ENCODE peak calls at places on chromosomes 1 and 21, in eight cellular contexts. D, V, Y, T, W, H, O and A are unnamed samples.

GRCh38 chr21:23639726-23640125 is 1967.6 kb downstream of the MRPL39 start:
- DNase-seq in O (no peak), D (no peak), H (no peak), W (no peak), Y (no peak), V (no peak), T (no peak), A (no peak)

GRCh38 chr1:32448773-32449456 is 16.0 kb upstream of the ZBTB8B start:
- DNase-seq in H (peak; percentile 67), W (peak; percentile 27), V (no peak), Y (no peak), T (no peak), O (no peak), D (no peak), A (no peak)

GRCh38 chr21:45421071-45421845 is 16.3 kb downstream of the COL18A1 start:
- DNase-seq in H (no peak), W (peak; percentile 59), V (peak; percentile 20), D (no peak), T (peak; percentile 93), O (peak; percentile 78), Y (no peak), A (no peak)

GRCh38 chr1:26597629-26598039 is 68.1 kb downstream of the RPS6KA1 start:
- DNase-seq in O (no peak), W (peak; percentile 51), T (no peak), H (no peak), Y (no peak), V (no peak), D (peak; percentile 38), A (no peak)

GRCh38 chr1:91427741-91428140 is 23.1 kb upstream of the HFM1 start:
- DNase-seq in T (no peak), O (no peak), V (no peak), Y (no peak), H (no peak), D (no peak), W (peak; percentile 4), A (no peak)

GRCh38 chr1:228004887-228005462 is 1.8 kb upstream of the WNT3A start:
- DNase-seq in Y (no peak), O (no peak), V (no peak), W (no peak), D (no peak), T (no peak), H (no peak), A (no peak)

GRCh38 chr1:23198373-23198772 is 18.9 kb downstream of the HTR1D start:
- DNase-seq in Y (no peak), D (no peak), T (no peak), O (no peak), V (no peak), W (no peak), H (no peak), A (no peak)

GRCh38 chr1:232507571-232507970 is 122.4 kb downstream of the SIPA1L2 start:
- DNase-seq in H (no peak), V (no peak), Y (no peak), D (no peak), T (no peak), W (no peak), O (no peak), A (no peak)

GRCh38 chr1:41950820-41951219 is 32.1 kb upstream of the HIVEP3 start:
- DNase-seq in Y (no peak), V (no peak), T (no peak), H (no peak), O (no peak), W (no peak), D (no peak), A (no peak)

GRCh38 chr1:77347646-77348045 is 65.8 kb downstream of the AK5 start:
- DNase-seq in D (no peak), Y (no peak), T (no peak), O (no peak), H (no peak), V (no peak), W (peak; percentile 32), A (no peak)

GRCh38 chr1:15765495-15766194 is 7.0 kb downstream of the FBLIM1 start:
- DNase-seq in V (no peak), W (peak; percentile 60), O (no peak), H (no peak), Y (no peak), D (no peak), T (no peak), A (no peak)

GRCh38 chr1:206591236-206591635 is 21.0 kb downstream of the EIF2D start:
- DNase-seq in D (no peak), H (no peak), T (no peak), O (no peak), Y (no peak), V (no peak), W (no peak), A (no peak)

GRCh38 chr1:211711313-211711712 is 35.9 kb upstream of the NEK2 start:
- DNase-seq in V (no peak), H (no peak), Y (no peak), T (no peak), D (no peak), O (no peak), W (no peak), A (no peak)
- H3K4me1 ChIP-seq in V (no peaks in the 10 kb centered on the region), H (no peaks in the 10 kb centered on the region), Y (no peaks in the 10 kb centered on the region), T (no peaks in the 10 kb centered on the region), D (no peaks in the 10 kb centered on the region), O (no peaks in the 10 kb centered on the region), W (no peaks in the 10 kb centered on the region), A (no peaks in the 10 kb centered on the region)

GRCh38 chr1:198268784-198269183 is 112.0 kb downstream of the NEK7 start:
- DNase-seq in Y (no peak), H (no peak), T (no peak), V (no peak), D (no peak), W (no peak), O (no peak), A (no peak)
- H3K4me1 ChIP-seq in Y (peaks cover 11% of the 10 kb centered on the region), H (peaks cover 9% of the 10 kb centered on the region), T (peaks cover 5% of the 10 kb centered on the region), V (peaks cover 5% of the 10 kb centered on the region), D (peaks cover 7% of the 10 kb centered on the region), W (peaks cover 19% of the 10 kb centered on the region), O (no peaks in the 10 kb centered on the region), A (peaks cover 15% of the 10 kb centered on the region)

GRCh38 chr21:15408089-15408488 is 321.7 kb upstream of the USP25 start:
- DNase-seq in W (no peak), D (no peak), H (no peak), V (no peak), Y (no peak), O (no peak), T (no peak), A (no peak)
- H3K4me1 ChIP-seq in W (no peaks in the 10 kb centered on the region), D (no peaks in the 10 kb centered on the region), H (peaks cover 7% of the 10 kb centered on the region), V (no peaks in the 10 kb centered on the region), Y (no peaks in the 10 kb centered on the region), O (no peaks in the 10 kb centered on the region), T (peaks cover 7% of the 10 kb centered on the region), A (no peaks in the 10 kb centered on the region)

DNA sequence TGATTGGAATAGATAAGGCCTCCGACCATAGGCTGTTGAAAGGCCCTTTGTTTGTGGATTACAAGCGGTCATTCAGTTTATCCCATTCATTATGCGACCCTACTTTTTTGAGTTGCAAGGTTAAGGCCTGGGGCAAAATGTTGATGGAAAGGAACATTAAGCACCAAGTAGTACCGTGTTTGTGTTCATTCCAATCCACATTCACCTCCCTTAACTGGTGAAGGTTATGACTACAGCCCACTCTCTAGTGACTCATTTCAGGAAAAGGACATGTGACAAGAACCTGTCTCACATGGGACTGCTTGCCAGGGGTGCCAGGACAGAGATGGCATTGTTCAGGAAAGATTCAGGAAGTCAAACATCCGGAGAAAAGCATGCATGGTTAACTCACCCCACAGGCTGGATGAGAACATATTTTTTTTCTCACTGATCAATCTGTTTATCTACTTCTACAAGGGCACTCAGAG is 81.6 kb downstream of the CD58 start:
- DNase-seq in Y (no peak), H (no peak), T (peak; percentile 83), D (no peak), V (no peak), O (no peak), W (peak; percentile 26), A (no peak)
- H3K4me1 ChIP-seq in Y (no peaks in the 10 kb centered on the region), H (peaks cover 25% of the 10 kb centered on the region), T (peaks cover 59% of the 10 kb centered on the region), D (no peaks in the 10 kb centered on the region), V (peaks cover 14% of the 10 kb centered on the region), O (peaks cover 7% of the 10 kb centered on the region), W (peaks cover 39% of the 10 kb centered on the region), A (peaks cover 6% of the 10 kb centered on the region)

DNA sequence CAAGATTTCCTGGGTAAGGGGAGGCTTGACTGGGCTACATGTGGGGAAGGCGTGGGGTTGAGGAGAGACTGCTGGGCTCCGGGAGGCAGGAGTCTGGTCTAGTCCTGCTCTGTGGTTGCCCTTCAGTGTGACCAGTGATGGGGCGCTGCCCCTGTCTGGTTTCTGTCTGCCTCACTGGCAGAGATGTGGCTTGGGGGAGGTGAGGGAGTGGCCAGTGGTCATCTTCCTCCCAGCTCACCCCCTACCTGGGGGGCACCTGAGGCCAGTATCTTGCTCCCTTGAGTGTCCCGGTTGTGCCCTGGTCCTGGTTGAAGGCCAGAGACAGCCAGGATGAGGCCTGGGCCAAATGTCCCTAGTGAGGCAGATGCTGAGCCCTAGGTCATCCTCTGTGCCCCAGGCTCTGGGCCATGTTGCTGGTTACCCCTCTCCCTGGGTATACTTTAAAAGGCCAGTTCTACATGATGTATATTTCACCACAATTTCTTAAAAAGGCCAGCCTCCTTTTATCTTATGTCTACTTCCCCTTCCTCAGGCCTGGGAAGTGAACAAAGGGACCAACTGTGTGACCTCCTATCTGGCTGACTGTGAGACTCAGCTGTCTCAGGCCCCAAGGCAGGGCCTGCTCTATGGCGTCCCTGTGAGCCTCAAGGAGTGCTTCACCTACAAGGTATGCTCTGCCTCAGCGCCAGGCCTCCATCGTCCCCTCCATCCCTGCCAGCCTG is 10.5 kb downstream of the FAAH start:
- DNase-seq in W (no peak), Y (no peak), O (no peak), T (no peak), V (no peak), D (no peak), H (no peak), A (no peak)
- H3K4me1 ChIP-seq in W (peaks cover 13% of the 10 kb centered on the region), Y (peaks cover 6% of the 10 kb centered on the region), O (peaks cover 11% of the 10 kb centered on the region), T (no peaks in the 10 kb centered on the region), V (peaks cover 17% of the 10 kb centered on the region), D (peaks cover 9% of the 10 kb centered on the region), H (no peaks in the 10 kb centered on the region), A (peaks cover 5% of the 10 kb centered on the region)

GRCh38 chr1:38763106-38763505 is 96.5 kb downstream of the RRAGC start:
- DNase-seq in H (no peak), D (no peak), O (no peak), W (no peak), V (no peak), Y (no peak), T (no peak), A (no peak)

GRCh38 chr1:38772026-38772425 is 87.5 kb downstream of the RRAGC start:
- DNase-seq in W (no peak), H (no peak), V (no peak), O (no peak), D (no peak), T (no peak), Y (no peak), A (no peak)

GRCh38 chr1:38760562-38760961 is 99.0 kb downstream of the RRAGC start:
- DNase-seq in H (no peak), T (no peak), V (no peak), D (no peak), O (no peak), W (no peak), Y (no peak), A (no peak)

DNA sequence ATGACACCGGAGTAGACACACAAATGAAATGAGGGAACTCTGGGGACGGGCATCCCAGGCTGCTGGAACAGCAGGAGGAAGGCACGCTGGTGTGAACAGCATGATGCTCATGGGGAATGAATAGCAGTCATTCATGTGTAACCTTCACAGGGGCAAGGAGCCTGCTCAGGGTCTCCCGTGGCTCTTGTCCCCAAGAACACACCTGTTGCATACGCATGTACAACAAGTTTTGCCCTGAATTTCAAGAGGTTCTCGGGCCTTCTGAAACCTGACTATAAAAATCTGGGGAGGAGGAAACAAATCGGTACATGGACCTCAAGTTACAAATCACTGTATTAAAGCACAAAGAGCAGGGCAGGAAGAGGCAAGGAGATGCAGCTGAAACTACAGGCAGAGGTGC is 93.4 kb downstream of the RRAGC start:
- DNase-seq in O (no peak), T (no peak), H (no peak), V (no peak), D (no peak), Y (no peak), W (no peak), A (no peak)
- H3K4me1 ChIP-seq in O (no peaks in the 10 kb centered on the region), T (peaks cover 9% of the 10 kb centered on the region), H (no peaks in the 10 kb centered on the region), V (no peaks in the 10 kb centered on the region), D (no peaks in the 10 kb centered on the region), Y (no peaks in the 10 kb centered on the region), W (no peaks in the 10 kb centered on the region), A (no peaks in the 10 kb centered on the region)